ENCODE peak calls at places on chromosomes 7 and 10, in six cellular contexts. N is EL, K is K562, Y is thoracic aorta, P is HT-29, C is GM23248. B is an unnamed sample.

GRCh38 chr7:20786421-20786778 is 286 bp downstream of the SP8 start:
- DNase-seq in P (no peak), K (no peak), C (no peak), Y (no peak), N (no peak), B (no peak)

GRCh38 chr10:73785721-73786511 is 510 bp downstream of the ZSWIM8 start:
- DNase-seq in C (peak; percentile 82), K (peak; percentile 62), N (peak; percentile 28), Y (no peak), P (peak; percentile 62), B (peak; percentile 33)

GRCh38 chr10:104766341-104766740 is 125.3 kb downstream of the SORCS3 start:
- DNase-seq in N (peak; percentile 7), C (peak; percentile 4), K (no peak), P (no peak), Y (no peak), B (peak; percentile 5)

GRCh38 chr7:7675686-7676085 is 35.1 kb downstream of the UMAD1 start:
- DNase-seq in K (no peak), P (no peak), C (no peak), N (no peak), Y (no peak), B (no peak)

GRCh38 chr10:48503293-48503911 is 101.5 kb downstream of the ARHGAP22 start:
- DNase-seq in C (no peak), P (no peak), K (no peak), N (no peak), Y (no peak), B (no peak)

GRCh38 chr7:44396931-44397525 is 71.6 kb upstream of the CAMK2B start:
- DNase-seq in P (no peak), N (peak; percentile 24), C (no peak), Y (no peak), K (no peak), B (no peak)

GRCh38 chr7:2805213-2806003 is 38.7 kb downstream of the GNA12 start:
- DNase-seq in P (no peak), K (no peak), Y (no peak), N (no peak), C (no peak), B (no peak)

GRCh38 chr7:93043393-93043985 is 74.3 kb downstream of the SAMD9 start:
- DNase-seq in Y (no peak), K (no peak), N (peak; percentile 97), P (no peak), C (peak; percentile 95), B (no peak)

GRCh38 chr7:77327067-77327931 is 88.8 kb downstream of the GSAP start:
- DNase-seq in K (no peak), P (peak; percentile 19), N (peak; percentile 87), Y (no peak), C (peak; percentile 89), B (peak; percentile 48)

GRCh38 chr7:44213872-44214595 is 13.3 kb downstream of the YKT6 start:
- DNase-seq in K (peak; percentile 54), C (peak; percentile 53), N (peak; percentile 38), Y (no peak), P (peak; percentile 75), B (peak; percentile 77)

GRCh38 chr7:27551803-27552202 is 110.9 kb downstream of the HIBADH start:
- DNase-seq in N (no peak), C (no peak), Y (no peak), K (no peak), P (no peak), B (no peak)